ENCODE peak calls at places on chromosome 21, in five cellular contexts. J, N, F, E and L are unnamed samples.

GRCh38 chr21:27326293-27326692 is 359.4 kb upstream of the ADAMTS5 start:
- DNase-seq in J (no peak), N (no peak), F (no peak), E (no peak), L (no peak)

GRCh38 chr21:29196021-29196663 is 65.7 kb downstream of the MAP3K7CL start:
- DNase-seq in J (no peak), N (peak), F (peak), E (no peak), L (peak)

GRCh38 chr21:38847556-38847955 is 41.8 kb downstream of the ETS2 start:
- DNase-seq in J (no peak), N (no peak), F (no peak), E (no peak), L (no peak)

GRCh38 chr21:42367379-42368165 is 1.2 kb upstream of the TFF1 start:
- DNase-seq in J (no peak), N (no peak), F (no peak), E (no peak), L (no peak)

GRCh38 chr21:30444204-30444603 is 4.1 kb downstream of the KRTAP15-1 start:
- DNase-seq in J (peak), N (no peak), F (no peak), E (no peak), L (no peak)

GRCh38 chr21:26795866-26796329 is 49.3 kb downstream of the ADAMTS1 start:
- DNase-seq in J (no peak), N (peak), F (no peak), E (no peak), L (peak)

GRCh38 chr21:44704636-44705001 is 6.8 kb downstream of the TSPEAR start:
- DNase-seq in J (peak), N (no peak), F (no peak), E (no peak), L (no peak)

GRCh38 chr21:46152939-46153258 is 2.5 kb downstream of the FTCD start:
- DNase-seq in J (no peak), N (no peak), F (no peak), E (no peak), L (no peak)

GRCh38 chr21:36235058-36235582 is 78.5 kb downstream of the DOP1B start:
- DNase-seq in J (peak), N (peak), F (no peak), E (no peak), L (no peak)

GRCh38 chr21:27645285-27645684 is 678.4 kb upstream of the ADAMTS5 start:
- DNase-seq in J (no peak), N (peak), F (no peak), E (no peak), L (no peak)

GRCh38 chr21:33367309-33367973 is 35.8 kb upstream of the IFNGR2 start:
- DNase-seq in J (peak), N (no peak), F (no peak), E (no peak), L (no peak)
- H3K4me3 ChIP-seq in J (no peak), N (no peak), F (no peak), E (no peak), L (no peak)

DNA sequence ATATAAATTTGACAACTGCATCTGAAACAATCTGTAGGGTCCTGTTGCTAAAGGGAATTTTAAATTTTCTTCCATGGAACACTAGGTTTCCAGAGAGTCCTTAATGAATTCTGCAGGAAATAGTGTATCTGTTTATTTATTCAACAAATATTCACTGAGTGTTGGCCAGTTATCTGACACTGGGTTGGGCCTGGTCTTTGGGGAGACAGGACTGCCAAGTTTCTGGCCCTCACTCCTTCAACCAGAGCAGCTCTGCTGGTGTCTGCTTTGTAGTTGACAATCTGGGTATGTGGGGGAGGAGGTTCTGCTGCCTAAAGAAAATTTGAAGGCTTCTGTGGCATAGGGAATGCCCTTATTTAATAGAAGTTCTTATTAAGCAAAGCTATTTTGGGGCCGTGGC is 26.1 kb upstream of the HUNK start:
- DNase-seq in J (no peak), N (no peak), F (no peak), E (no peak), L (no peak)
- H3K4me3 ChIP-seq in J (no peak), N (no peak), F (no peak), E (no peak), L (no peak)

DNA sequence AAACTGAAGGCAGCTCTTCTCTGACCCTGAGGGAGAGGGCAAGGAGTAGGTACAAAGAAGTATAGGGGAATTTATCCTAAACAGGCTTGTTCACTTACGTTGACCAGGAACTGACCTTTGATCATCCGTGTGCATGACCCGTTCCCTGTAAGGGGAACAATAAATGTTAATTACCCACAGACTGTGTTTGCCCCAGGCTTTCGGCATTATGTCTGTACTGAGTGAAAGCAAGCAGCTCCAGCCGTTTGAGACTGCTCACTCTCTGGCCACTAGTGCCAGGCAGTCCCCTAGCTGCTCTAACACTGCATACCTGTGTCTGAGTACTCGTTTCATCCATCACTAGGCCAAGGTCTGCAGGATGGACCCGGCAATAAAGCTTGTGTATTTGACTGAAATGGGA is 1365.3 kb downstream of the NCAM2 start:
- DNase-seq in J (no peak), N (no peak), F (no peak), E (no peak), L (no peak)
- H3K4me3 ChIP-seq in J (no peak), N (no peak), F (no peak), E (no peak), L (no peak)

GRCh38 chr21:25638634-25639166 is 358 bp upstream of the JAM2 start:
- DNase-seq in J (no peak), N (peak), F (no peak), E (no peak), L (peak)
- H3K4me3 ChIP-seq in J (peak), N (peak), F (no peak), E (peak), L (peak)

GRCh38 chr21:16534408-16535099 is 804.8 kb downstream of the USP25 start:
- DNase-seq in J (no peak), N (peak), F (no peak), E (peak), L (peak)

GRCh38 chr21:16539041-16539440 is 809.3 kb downstream of the USP25 start:
- DNase-seq in J (no peak), N (no peak), F (no peak), E (no peak), L (no peak)

GRCh38 chr21:16535100-16535418 is 805.3 kb downstream of the USP25 start:
- DNase-seq in J (no peak), N (peak), F (no peak), E (peak), L (peak)

GRCh38 chr21:16533692-16534407 is 804.1 kb downstream of the USP25 start:
- DNase-seq in J (no peak), N (no peak), F (no peak), E (no peak), L (no peak)

GRCh38 chr21:16536661-16537359 is 807.0 kb downstream of the USP25 start:
- DNase-seq in J (no peak), N (peak), F (no peak), E (no peak), L (peak)
- H3K4me3 ChIP-seq in J (no peak), N (peak), F (no peak), E (peak), L (peak)